ENCODE peak calls at places on chromosome 21, in eight cellular contexts. B is HEK293T; W is HT1080; N is stimulated activated CD4-positive, alpha-beta T cell treated with anti-CD3 and anti-CD28 coated beads, Interleukin-4, amount 100 ng/mL, for 24 hours; Z is activated T-cell treated with anti-CD3 and anti-CD28 coated beads, Interleukin-2, amount 50 U/mL, for 4 hours; Y is activated naive CD8-positive, alpha-beta T cell treated with anti-CD3 and anti-CD28 coated beads, Interleukin-2, amount 50 U/mL, for 24 hours; L is left lobe of liver; S is left cardiac atrium. I is an unnamed sample.

GRCh38 chr21:32307706-32308105 is 9.1 kb downstream of the MRAP start:
- DNase-seq in B (no peak), W (no peak), N (no peak), Z (no peak), Y (no peak), L (no peak), S (no peak), I (no peak)

GRCh38 chr21:28916150-28916893 is 76.4 kb downstream of the LTN1 start:
- DNase-seq in B (no peak), W (no peak), N (no peak), Z (no peak), Y (no peak), L (no peak), S (no peak), I (no peak)

GRCh38 chr21:37350472-37350871 is 16.1 kb upstream of the DYRK1A start:
- DNase-seq in B (no peak), W (no peak), N (no peak), Z (no peak), Y (no peak), L (no peak), S (no peak), I (no peak)

GRCh38 chr21:46006547-46007497 is 25.3 kb downstream of the COL6A1 start:
- DNase-seq in B (no peak), W (no peak), N (no peak), Z (no peak), Y (no peak), L (peak), S (no peak), I (peak)

GRCh38 chr21:41449613-41450012 is 23.6 kb downstream of the MX1 start:
- DNase-seq in B (no peak), W (no peak), N (no peak), Z (no peak), Y (no peak), L (no peak), S (no peak), I (no peak)

GRCh38 chr21:34812510-34813265 is 143.9 kb downstream of the CLIC6 start:
- DNase-seq in B (peak), W (peak), N (no peak), Z (no peak), Y (no peak), L (no peak), S (no peak), I (no peak)

GRCh38 chr21:18354947-18355346 is 48.6 kb downstream of the TMPRSS15 start:
- DNase-seq in B (no peak), W (peak), N (no peak), Z (no peak), Y (no peak), L (no peak), S (no peak), I (no peak)

GRCh38 chr21:38671716-38672115 is 134.0 kb upstream of the ETS2 start:
- DNase-seq in B (no peak), W (no peak), N (no peak), Z (no peak), Y (no peak), L (no peak), S (no peak), I (no peak)

GRCh38 chr21:42568377-42568776 is 54.7 kb downstream of the SLC37A1 start:
- DNase-seq in B (no peak), W (no peak), N (no peak), Z (no peak), Y (no peak), L (peak), S (no peak), I (no peak)

GRCh38 chr21:25298512-25299491 is 308.5 kb downstream of the MRPL39 start:
- DNase-seq in B (no peak), W (no peak), N (no peak), Z (no peak), Y (no peak), L (no peak), S (no peak), I (no peak)

GRCh38 chr21:42765656-42766055 is 112.2 kb downstream of the PDE9A start:
- DNase-seq in B (no peak), W (no peak), N (no peak), Z (no peak), Y (no peak), L (no peak), S (no peak), I (no peak)

GRCh38 chr21:42939581-42940413 is 14.4 kb upstream of the ERVH48-1 start:
- DNase-seq in B (no peak), W (peak), N (no peak), Z (no peak), Y (no peak), L (peak), S (peak), I (no peak)

GRCh38 chr21:35406600-35406999 is 357.5 kb upstream of the RUNX1 start:
- DNase-seq in B (no peak), W (no peak), N (no peak), Z (no peak), Y (no peak), L (no peak), S (no peak), I (no peak)

GRCh38 chr21:44423941-44424607 is 31.2 kb upstream of the LRRC3 start:
- DNase-seq in B (no peak), W (no peak), N (no peak), Z (peak), Y (no peak), L (no peak), S (no peak), I (peak)

GRCh38 chr21:41318218-41318617 is 1.6 kb downstream of the FAM3B start:
- DNase-seq in B (no peak), W (no peak), N (no peak), Z (no peak), Y (no peak), L (no peak), S (no peak), I (no peak)

GRCh38 chr21:45998276-45998701 is 16.7 kb downstream of the COL6A1 start:
- DNase-seq in B (no peak), W (no peak), N (no peak), Z (no peak), Y (no peak), L (no peak), S (no peak), I (no peak)

GRCh38 chr21:44366586-44367211 is 13.3 kb downstream of the TRPM2 start:
- DNase-seq in B (no peak), W (no peak), N (no peak), Z (no peak), Y (no peak), L (peak), S (no peak), I (no peak)

GRCh38 chr21:38596264-38597042 is 98.2 kb upstream of the ERG start:
- DNase-seq in B (no peak), W (peak), N (no peak), Z (no peak), Y (no peak), L (no peak), S (no peak), I (no peak)

GRCh38 chr21:45550552-45551210 is 8.4 kb upstream of the SLC19A1 start:
- DNase-seq in B (no peak), W (no peak), N (peak), Z (no peak), Y (peak), L (no peak), S (no peak), I (peak)

GRCh38 chr21:46344219-46344915 is 20.4 kb downstream of the PCNT start:
- DNase-seq in B (no peak), W (no peak), N (no peak), Z (no peak), Y (no peak), L (no peak), S (no peak), I (no peak)

GRCh38 chr21:44920694-44921604 is at the start of gene ITGB2:
- DNase-seq in B (no peak), W (no peak), N (peak), Z (no peak), Y (peak), L (no peak), S (peak), I (peak)

GRCh38 chr21:33157303-33157702 is 72.4 kb upstream of the IFNAR2 start:
- DNase-seq in B (no peak), W (no peak), N (no peak), Z (no peak), Y (no peak), L (no peak), S (no peak), I (no peak)

GRCh38 chr21:14116080-14116481 is 94.7 kb downstream of the LIPI start:
- DNase-seq in B (no peak), W (no peak), N (no peak), Z (no peak), Y (no peak), L (no peak), S (no peak), I (no peak)

GRCh38 chr21:38831526-38832467 is 26.1 kb downstream of the ETS2 start:
- DNase-seq in B (no peak), W (peak), N (peak), Z (no peak), Y (peak), L (peak), S (peak), I (peak)

GRCh38 chr21:35113064-35113463 is 64.0 kb upstream of the RUNX1 start:
- DNase-seq in B (no peak), W (peak), N (no peak), Z (no peak), Y (no peak), L (no peak), S (no peak), I (no peak)

GRCh38 chr21:35607406-35607805 is 452.9 kb downstream of the SETD4 start:
- DNase-seq in B (no peak), W (no peak), N (no peak), Z (no peak), Y (no peak), L (no peak), S (no peak), I (no peak)

GRCh38 chr21:35438643-35439404 is 389.7 kb upstream of the RUNX1 start:
- DNase-seq in B (no peak), W (no peak), N (peak), Z (no peak), Y (peak), L (no peak), S (no peak), I (peak)

GRCh38 chr21:42585881-42586280 is 67.5 kb upstream of the PDE9A start:
- DNase-seq in B (no peak), W (no peak), N (no peak), Z (no peak), Y (no peak), L (peak), S (no peak), I (no peak)

GRCh38 chr21:29248124-29248523 is 50.6 kb upstream of the BACH1 start:
- DNase-seq in B (no peak), W (no peak), N (no peak), Z (no peak), Y (no peak), L (no peak), S (no peak), I (no peak)

GRCh38 chr21:41707231-41707988 is 59.4 kb downstream of the RIPK4 start:
- DNase-seq in B (no peak), W (peak), N (no peak), Z (no peak), Y (no peak), L (no peak), S (no peak), I (no peak)

GRCh38 chr21:30769724-30770431 is 14.7 kb upstream of the KRTAP21-1 start:
- DNase-seq in B (no peak), W (no peak), N (no peak), Z (no peak), Y (no peak), L (no peak), S (no peak), I (no peak)

GRCh38 chr21:31308584-31308983 is 35.5 kb downstream of the TIAM1 start:
- DNase-seq in B (no peak), W (no peak), N (no peak), Z (no peak), Y (no peak), L (no peak), S (no peak), I (no peak)

GRCh38 chr21:31917108-31917507 is 44.3 kb downstream of the HUNK start:
- DNase-seq in B (no peak), W (no peak), N (no peak), Z (no peak), Y (no peak), L (no peak), S (no peak), I (no peak)

GRCh38 chr21:33211732-33212131 is 18.0 kb upstream of the IFNAR2 start:
- DNase-seq in B (no peak), W (no peak), N (no peak), Z (no peak), Y (no peak), L (no peak), S (no peak), I (no peak)

GRCh38 chr21:23811802-23812201 is 1795.5 kb downstream of the MRPL39 start:
- DNase-seq in B (no peak), W (no peak), N (no peak), Z (no peak), Y (no peak), L (no peak), S (no peak), I (no peak)

GRCh38 chr21:36606292-36606982 is 92.5 kb upstream of the SIM2 start:
- DNase-seq in B (no peak), W (no peak), N (no peak), Z (no peak), Y (no peak), L (no peak), S (no peak), I (no peak)